ENCODE peak calls at places on chromosomes 11 and 22, in seven cellular contexts. E is lower lobe of right lung; Y is HS-5; N is caudate nucleus; D is activated CD4-positive, alpha-beta T cell treated with anti-CD3 and anti-CD28 coated beads, Interleukin-2, amount 10 ng/mL, durations not matched to agents 7 days and 5 days; I is activated naive CD8-positive, alpha-beta T cell treated with anti-CD3 and anti-CD28 coated beads for 36 hours; W is NCI-H1930. J is an unnamed sample.

GRCh38 chr22:19823638-19824196 is 31.0 kb downstream of the GNB1L start:
- DNase-seq in E (peak), Y (no peak), N (no peak), D (no peak), I (no peak), W (no peak), J (no peak)

GRCh38 chr11:116258821-116259220 is 514.0 kb downstream of the BUD13 start:
- DNase-seq in E (no peak), Y (no peak), N (no peak), D (no peak), I (no peak), W (no peak), J (no peak)

GRCh38 chr11:15793032-15793996 is 563.0 kb downstream of the SOX6 start:
- DNase-seq in E (no peak), Y (peak), N (no peak), D (no peak), I (no peak), W (no peak), J (no peak)

GRCh38 chr22:17272511-17272991 is 53.3 kb upstream of the ADA2 start:
- DNase-seq in E (peak), Y (no peak), N (no peak), D (no peak), I (no peak), W (no peak), J (no peak)

GRCh38 chr22:42743501-42743991 is 22.9 kb upstream of the A4GALT start:
- DNase-seq in E (peak), Y (no peak), N (no peak), D (no peak), I (no peak), W (no peak), J (no peak)

GRCh38 chr22:45742866-45743450 is 71.3 kb downstream of the ATXN10 start:
- DNase-seq in E (peak), Y (peak), N (no peak), D (no peak), I (no peak), W (no peak), J (no peak)

GRCh38 chr22:46377566-46378498 is 42.3 kb downstream of the TRMU start:
- DNase-seq in E (peak), Y (peak), N (no peak), D (no peak), I (no peak), W (no peak), J (no peak)

GRCh38 chr11:72781313-72782080 is 12.3 kb downstream of the STARD10 start:
- DNase-seq in E (peak), Y (no peak), N (no peak), D (peak), I (peak), W (no peak), J (no peak)

GRCh38 chr11:18853086-18853720 is 61.6 kb upstream of the PTPN5 start:
- DNase-seq in E (no peak), Y (no peak), N (no peak), D (no peak), I (no peak), W (no peak), J (no peak)

GRCh38 chr11:10302744-10303557 is 1.9 kb upstream of the ADM start:
- DNase-seq in E (peak), Y (peak), N (no peak), D (peak), I (peak), W (no peak), J (peak)

GRCh38 chr11:46642627-46643335 is 25.4 kb downstream of the ATG13 start:
- DNase-seq in E (no peak), Y (no peak), N (no peak), D (no peak), I (no peak), W (no peak), J (no peak)

GRCh38 chr22:30841264-30841663 is 127.3 kb downstream of the MORC2 start:
- DNase-seq in E (no peak), Y (no peak), N (no peak), D (no peak), I (no peak), W (no peak), J (no peak)

GRCh38 chr11:116110802-116111201 is 606.6 kb upstream of the CADM1 start:
- DNase-seq in E (no peak), Y (no peak), N (no peak), D (no peak), I (no peak), W (no peak), J (no peak)